ENCODE peak calls at places on chromosomes 13 and 19, in four cellular contexts. One of them, this sample, is unnamed.

GRCh38 chr19:38685666-38686529 is 38.4 kb downstream of the ACTN4 start:
- DNase-seq in tibial nerve: no peak
- DNase-seq in stimulated activated naive B cell treated with anti-CD40 and anti-IgM and Interleukin-4, amounts not matched to agents 10 μg/mL and 1 μg/mL and 100 μg/mL, for 72 hours: no peak
- DNase-seq in cardiac fibroblast: peak
- DNase-seq in this sample: no peak

GRCh38 chr13:50523307-50523706 is 320.2 kb downstream of the DLEU7 start:
- DNase-seq in tibial nerve: no peak
- DNase-seq in stimulated activated naive B cell treated with anti-CD40 and anti-IgM and Interleukin-4, amounts not matched to agents 10 μg/mL and 1 μg/mL and 100 μg/mL, for 72 hours: no peak
- DNase-seq in cardiac fibroblast: no peak
- DNase-seq in this sample: no peak

GRCh38 chr19:7869453-7869909 is 4.7 kb downstream of the PRR36 start:
- DNase-seq in tibial nerve: no peak
- DNase-seq in stimulated activated naive B cell treated with anti-CD40 and anti-IgM and Interleukin-4, amounts not matched to agents 10 μg/mL and 1 μg/mL and 100 μg/mL, for 72 hours: peak
- DNase-seq in cardiac fibroblast: peak
- DNase-seq in this sample: peak

GRCh38 chr19:47713046-47714021 is at the start of gene EHD2:
- DNase-seq in tibial nerve: peak
- DNase-seq in stimulated activated naive B cell treated with anti-CD40 and anti-IgM and Interleukin-4, amounts not matched to agents 10 μg/mL and 1 μg/mL and 100 μg/mL, for 72 hours: no peak
- DNase-seq in cardiac fibroblast: peak
- DNase-seq in this sample: peak

GRCh38 chr19:46992699-46993535 is 26.7 kb upstream of the NPAS1 start:
- DNase-seq in tibial nerve: no peak
- DNase-seq in stimulated activated naive B cell treated with anti-CD40 and anti-IgM and Interleukin-4, amounts not matched to agents 10 μg/mL and 1 μg/mL and 100 μg/mL, for 72 hours: no peak
- DNase-seq in cardiac fibroblast: no peak
- DNase-seq in this sample: no peak

GRCh38 chr19:19410553-19411550 is 5.4 kb downstream of the GATAD2A start:
- DNase-seq in tibial nerve: no peak
- DNase-seq in stimulated activated naive B cell treated with anti-CD40 and anti-IgM and Interleukin-4, amounts not matched to agents 10 μg/mL and 1 μg/mL and 100 μg/mL, for 72 hours: no peak
- DNase-seq in cardiac fibroblast: no peak
- DNase-seq in this sample: no peak

GRCh38 chr19:48746738-48747575 is at the start of gene IZUMO1:
- DNase-seq in tibial nerve: peak
- DNase-seq in stimulated activated naive B cell treated with anti-CD40 and anti-IgM and Interleukin-4, amounts not matched to agents 10 μg/mL and 1 μg/mL and 100 μg/mL, for 72 hours: peak
- DNase-seq in cardiac fibroblast: peak
- DNase-seq in this sample: peak

GRCh38 chr13:33454844-33455256 is 169.3 kb upstream of the STARD13 start:
- DNase-seq in tibial nerve: no peak
- DNase-seq in stimulated activated naive B cell treated with anti-CD40 and anti-IgM and Interleukin-4, amounts not matched to agents 10 μg/mL and 1 μg/mL and 100 μg/mL, for 72 hours: no peak
- DNase-seq in cardiac fibroblast: peak
- DNase-seq in this sample: no peak

GRCh38 chr13:31236211-31236786 is 36.5 kb downstream of the B3GLCT start:
- DNase-seq in tibial nerve: no peak
- DNase-seq in stimulated activated naive B cell treated with anti-CD40 and anti-IgM and Interleukin-4, amounts not matched to agents 10 μg/mL and 1 μg/mL and 100 μg/mL, for 72 hours: no peak
- DNase-seq in cardiac fibroblast: peak
- DNase-seq in this sample: no peak

GRCh38 chr19:28463493-28464053 is 749.4 kb downstream of the UQCRFS1 start:
- DNase-seq in tibial nerve: no peak
- DNase-seq in stimulated activated naive B cell treated with anti-CD40 and anti-IgM and Interleukin-4, amounts not matched to agents 10 μg/mL and 1 μg/mL and 100 μg/mL, for 72 hours: no peak
- DNase-seq in cardiac fibroblast: no peak
- DNase-seq in this sample: no peak

GRCh38 chr19:53047379-53047778 is 2.8 kb downstream of the ERVV-2 start:
- DNase-seq in tibial nerve: no peak
- DNase-seq in stimulated activated naive B cell treated with anti-CD40 and anti-IgM and Interleukin-4, amounts not matched to agents 10 μg/mL and 1 μg/mL and 100 μg/mL, for 72 hours: no peak
- DNase-seq in cardiac fibroblast: no peak
- DNase-seq in this sample: no peak

GRCh38 chr13:98825659-98826058 is 73.2 kb upstream of the SLC15A1 start:
- DNase-seq in tibial nerve: no peak
- DNase-seq in stimulated activated naive B cell treated with anti-CD40 and anti-IgM and Interleukin-4, amounts not matched to agents 10 μg/mL and 1 μg/mL and 100 μg/mL, for 72 hours: no peak
- DNase-seq in cardiac fibroblast: no peak
- DNase-seq in this sample: no peak

GRCh38 chr13:74825170-74825948 is 656.6 kb downstream of the TBC1D4 start:
- DNase-seq in tibial nerve: no peak
- DNase-seq in stimulated activated naive B cell treated with anti-CD40 and anti-IgM and Interleukin-4, amounts not matched to agents 10 μg/mL and 1 μg/mL and 100 μg/mL, for 72 hours: no peak
- DNase-seq in cardiac fibroblast: peak
- DNase-seq in this sample: no peak

GRCh38 chr13:23992722-23993438 is 95.6 kb upstream of the C1QTNF9B start:
- DNase-seq in tibial nerve: no peak
- DNase-seq in stimulated activated naive B cell treated with anti-CD40 and anti-IgM and Interleukin-4, amounts not matched to agents 10 μg/mL and 1 μg/mL and 100 μg/mL, for 72 hours: no peak
- DNase-seq in cardiac fibroblast: no peak
- DNase-seq in this sample: no peak

GRCh38 chr19:32914879-32915278 is 45.3 kb upstream of the SLC7A9 start:
- DNase-seq in tibial nerve: no peak
- DNase-seq in stimulated activated naive B cell treated with anti-CD40 and anti-IgM and Interleukin-4, amounts not matched to agents 10 μg/mL and 1 μg/mL and 100 μg/mL, for 72 hours: no peak
- DNase-seq in cardiac fibroblast: no peak
- DNase-seq in this sample: no peak

GRCh38 chr19:37979547-37980082 is 72.6 kb downstream of the SIPA1L3 start:
- DNase-seq in tibial nerve: no peak
- DNase-seq in stimulated activated naive B cell treated with anti-CD40 and anti-IgM and Interleukin-4, amounts not matched to agents 10 μg/mL and 1 μg/mL and 100 μg/mL, for 72 hours: peak
- DNase-seq in cardiac fibroblast: no peak
- DNase-seq in this sample: no peak

GRCh38 chr13:32537580-32538233 is 888 bp downstream of the N4BP2L2 start:
- DNase-seq in tibial nerve: no peak
- DNase-seq in stimulated activated naive B cell treated with anti-CD40 and anti-IgM and Interleukin-4, amounts not matched to agents 10 μg/mL and 1 μg/mL and 100 μg/mL, for 72 hours: no peak
- DNase-seq in cardiac fibroblast: peak
- DNase-seq in this sample: no peak

GRCh38 chr13:106063591-106064308 is 471.7 kb downstream of the EFNB2 start:
- DNase-seq in tibial nerve: no peak
- DNase-seq in stimulated activated naive B cell treated with anti-CD40 and anti-IgM and Interleukin-4, amounts not matched to agents 10 μg/mL and 1 μg/mL and 100 μg/mL, for 72 hours: no peak
- DNase-seq in cardiac fibroblast: peak
- DNase-seq in this sample: peak

GRCh38 chr19:10773969-10774368 is 56.1 kb downstream of the DNM2 start:
- DNase-seq in tibial nerve: no peak
- DNase-seq in stimulated activated naive B cell treated with anti-CD40 and anti-IgM and Interleukin-4, amounts not matched to agents 10 μg/mL and 1 μg/mL and 100 μg/mL, for 72 hours: no peak
- DNase-seq in cardiac fibroblast: no peak
- DNase-seq in this sample: no peak

GRCh38 chr13:109880371-109881346 is 94.3 kb upstream of the IRS2 start:
- DNase-seq in tibial nerve: no peak
- DNase-seq in stimulated activated naive B cell treated with anti-CD40 and anti-IgM and Interleukin-4, amounts not matched to agents 10 μg/mL and 1 μg/mL and 100 μg/mL, for 72 hours: no peak
- DNase-seq in cardiac fibroblast: no peak
- DNase-seq in this sample: no peak

GRCh38 chr13:34044660-34045080 is 226.7 kb downstream of the RFC3 start:
- DNase-seq in tibial nerve: no peak
- DNase-seq in stimulated activated naive B cell treated with anti-CD40 and anti-IgM and Interleukin-4, amounts not matched to agents 10 μg/mL and 1 μg/mL and 100 μg/mL, for 72 hours: no peak
- DNase-seq in cardiac fibroblast: peak
- DNase-seq in this sample: peak

GRCh38 chr13:96816261-96816660 is 178.0 kb downstream of the OXGR1 start:
- DNase-seq in tibial nerve: peak
- DNase-seq in stimulated activated naive B cell treated with anti-CD40 and anti-IgM and Interleukin-4, amounts not matched to agents 10 μg/mL and 1 μg/mL and 100 μg/mL, for 72 hours: no peak
- DNase-seq in cardiac fibroblast: peak
- DNase-seq in this sample: no peak

GRCh38 chr19:44476559-44477408 is 23.5 kb downstream of the ZNF180 start:
- DNase-seq in tibial nerve: no peak
- DNase-seq in stimulated activated naive B cell treated with anti-CD40 and anti-IgM and Interleukin-4, amounts not matched to agents 10 μg/mL and 1 μg/mL and 100 μg/mL, for 72 hours: no peak
- DNase-seq in cardiac fibroblast: peak
- DNase-seq in this sample: no peak

GRCh38 chr13:65036999-65037398 is 2193.1 kb downstream of the PCDH9 start:
- DNase-seq in tibial nerve: no peak
- DNase-seq in stimulated activated naive B cell treated with anti-CD40 and anti-IgM and Interleukin-4, amounts not matched to agents 10 μg/mL and 1 μg/mL and 100 μg/mL, for 72 hours: no peak
- DNase-seq in cardiac fibroblast: no peak
- DNase-seq in this sample: no peak

GRCh38 chr13:44281252-44282000 is 92.2 kb upstream of the SERP2 start:
- DNase-seq in tibial nerve: no peak
- DNase-seq in stimulated activated naive B cell treated with anti-CD40 and anti-IgM and Interleukin-4, amounts not matched to agents 10 μg/mL and 1 μg/mL and 100 μg/mL, for 72 hours: no peak
- DNase-seq in cardiac fibroblast: no peak
- DNase-seq in this sample: no peak

GRCh38 chr19:16449330-16449961 is 22.3 kb downstream of the EPS15L1 start:
- DNase-seq in tibial nerve: no peak
- DNase-seq in stimulated activated naive B cell treated with anti-CD40 and anti-IgM and Interleukin-4, amounts not matched to agents 10 μg/mL and 1 μg/mL and 100 μg/mL, for 72 hours: peak
- DNase-seq in cardiac fibroblast: peak
- DNase-seq in this sample: no peak

GRCh38 chr19:5706876-5707573 is 12.9 kb downstream of the LONP1 start:
- DNase-seq in tibial nerve: no peak
- DNase-seq in stimulated activated naive B cell treated with anti-CD40 and anti-IgM and Interleukin-4, amounts not matched to agents 10 μg/mL and 1 μg/mL and 100 μg/mL, for 72 hours: no peak
- DNase-seq in cardiac fibroblast: no peak
- DNase-seq in this sample: no peak

GRCh38 chr13:114143806-114144605 is 11.6 kb upstream of the RASA3 start:
- DNase-seq in tibial nerve: no peak
- DNase-seq in stimulated activated naive B cell treated with anti-CD40 and anti-IgM and Interleukin-4, amounts not matched to agents 10 μg/mL and 1 μg/mL and 100 μg/mL, for 72 hours: peak
- DNase-seq in cardiac fibroblast: no peak
- DNase-seq in this sample: no peak

GRCh38 chr13:52414963-52415362 is 9.0 kb upstream of the THSD1 start:
- DNase-seq in tibial nerve: no peak
- DNase-seq in stimulated activated naive B cell treated with anti-CD40 and anti-IgM and Interleukin-4, amounts not matched to agents 10 μg/mL and 1 μg/mL and 100 μg/mL, for 72 hours: no peak
- DNase-seq in cardiac fibroblast: peak
- DNase-seq in this sample: no peak

GRCh38 chr13:46521921-46522691 is 30.9 kb upstream of the LRCH1 start:
- DNase-seq in tibial nerve: no peak
- DNase-seq in stimulated activated naive B cell treated with anti-CD40 and anti-IgM and Interleukin-4, amounts not matched to agents 10 μg/mL and 1 μg/mL and 100 μg/mL, for 72 hours: no peak
- DNase-seq in cardiac fibroblast: no peak
- DNase-seq in this sample: no peak

GRCh38 chr19:55590621-55591020 is 8.7 kb downstream of the FIZ1 start:
- DNase-seq in tibial nerve: no peak
- DNase-seq in stimulated activated naive B cell treated with anti-CD40 and anti-IgM and Interleukin-4, amounts not matched to agents 10 μg/mL and 1 μg/mL and 100 μg/mL, for 72 hours: no peak
- DNase-seq in cardiac fibroblast: no peak
- DNase-seq in this sample: no peak

GRCh38 chr13:50124536-50125305 is 109.5 kb downstream of the KCNRG start:
- DNase-seq in tibial nerve: peak
- DNase-seq in stimulated activated naive B cell treated with anti-CD40 and anti-IgM and Interleukin-4, amounts not matched to agents 10 μg/mL and 1 μg/mL and 100 μg/mL, for 72 hours: no peak
- DNase-seq in cardiac fibroblast: peak
- DNase-seq in this sample: no peak

GRCh38 chr13:74134777-74135305 is 637 bp upstream of the KLF12 start:
- DNase-seq in tibial nerve: peak
- DNase-seq in stimulated activated naive B cell treated with anti-CD40 and anti-IgM and Interleukin-4, amounts not matched to agents 10 μg/mL and 1 μg/mL and 100 μg/mL, for 72 hours: peak
- DNase-seq in cardiac fibroblast: no peak
- DNase-seq in this sample: peak

GRCh38 chr19:7505682-7506384 is 10.1 kb upstream of the ZNF358 start:
- DNase-seq in tibial nerve: no peak
- DNase-seq in stimulated activated naive B cell treated with anti-CD40 and anti-IgM and Interleukin-4, amounts not matched to agents 10 μg/mL and 1 μg/mL and 100 μg/mL, for 72 hours: no peak
- DNase-seq in cardiac fibroblast: no peak
- DNase-seq in this sample: no peak

GRCh38 chr19:28393574-28394336 is 819.2 kb downstream of the UQCRFS1 start:
- DNase-seq in tibial nerve: no peak
- DNase-seq in stimulated activated naive B cell treated with anti-CD40 and anti-IgM and Interleukin-4, amounts not matched to agents 10 μg/mL and 1 μg/mL and 100 μg/mL, for 72 hours: no peak
- DNase-seq in cardiac fibroblast: no peak
- DNase-seq in this sample: no peak

GRCh38 chr19:9144920-9145319 is 4.7 kb downstream of the ZNF317 start:
- DNase-seq in tibial nerve: no peak
- DNase-seq in stimulated activated naive B cell treated with anti-CD40 and anti-IgM and Interleukin-4, amounts not matched to agents 10 μg/mL and 1 μg/mL and 100 μg/mL, for 72 hours: no peak
- DNase-seq in cardiac fibroblast: no peak
- DNase-seq in this sample: no peak